ENCODE peak calls at places on chromosomes 16 and 17, in five cellular contexts. C is stimulated activated CD4-positive, alpha-beta T cell treated with anti-CD3 and anti-CD28 coated beads, Interleukin-4, amount 100 ng/mL, for 4 hours; G is BJ; H is RWPE1; U is K562. W is an unnamed sample.

GRCh38 chr17:27296427-27296979 is 2.6 kb downstream of the WSB1 start:
- DNase-seq in C (no peak), G (no peak), H (peak), U (no peak), W (no peak)

GRCh38 chr16:24999856-25000447 is 15.2 kb downstream of the ARHGAP17 start:
- DNase-seq in C (no peak), G (no peak), H (no peak), U (peak), W (no peak)

GRCh38 chr17:45895969-45896793 is 1.8 kb downstream of the MAPT start:
- DNase-seq in C (no peak), G (no peak), H (no peak), U (no peak), W (no peak)

GRCh38 chr17:67525239-67526135 is 148.4 kb downstream of the PITPNC1 start:
- DNase-seq in C (no peak), G (no peak), H (no peak), U (no peak), W (no peak)

GRCh38 chr16:71412270-71413160 is 29.3 kb downstream of the TLE7 start:
- DNase-seq in C (peak), G (no peak), H (peak), U (peak), W (peak)

GRCh38 chr16:23072084-23072599 is 77.1 kb downstream of the USP31 start:
- DNase-seq in C (no peak), G (no peak), H (peak), U (no peak), W (peak)

GRCh38 chr16:3908951-3909437 is 28.5 kb upstream of the CREBBP start:
- DNase-seq in C (no peak), G (no peak), H (no peak), U (peak), W (no peak)

GRCh38 chr16:22232277-22233049 is 26.4 kb downstream of the EEF2K start:
- DNase-seq in C (no peak), G (no peak), H (peak), U (peak), W (peak)

GRCh38 chr16:7319514-7319913 is 13.1 kb upstream of the RBFOX1 start:
- DNase-seq in C (no peak), G (no peak), H (no peak), U (no peak), W (no peak)

GRCh38 chr16:6106061-6106460 is 1008.5 kb upstream of the EEF2KMT start:
- DNase-seq in C (no peak), G (no peak), H (no peak), U (no peak), W (no peak)

GRCh38 chr16:84001726-84002125 is 33.7 kb downstream of the NECAB2 start:
- DNase-seq in C (no peak), G (no peak), H (no peak), U (no peak), W (no peak)

GRCh38 chr16:30357715-30358576 is 2.8 kb upstream of the CD2BP2 start:
- DNase-seq in C (no peak), G (no peak), H (no peak), U (no peak), W (no peak)

GRCh38 chr17:9239260-9239820 is 218.0 kb downstream of the NTN1 start:
- DNase-seq in C (no peak), G (no peak), H (no peak), U (no peak), W (no peak)

GRCh38 chr17:75722076-75722475 is 817 bp downstream of the ITGB4 start:
- DNase-seq in C (no peak), G (no peak), H (no peak), U (no peak), W (no peak)

GRCh38 chr17:72863511-72864175 is 228.8 kb downstream of the SLC39A11 start:
- DNase-seq in C (no peak), G (no peak), H (no peak), U (no peak), W (no peak)

GRCh38 chr17:720706-721539 is 6.3 kb upstream of the VPS53 start:
- DNase-seq in C (no peak), G (no peak), H (no peak), U (no peak), W (no peak)

GRCh38 chr17:73719588-73720071 is 75.4 kb upstream of the SDK2 start:
- DNase-seq in C (no peak), G (no peak), H (no peak), U (no peak), W (no peak)

GRCh38 chr17:41965694-41966375 is 760 bp upstream of the CNP start:
- DNase-seq in C (peak), G (no peak), H (peak), U (peak), W (peak)

GRCh38 chr17:57881143-57881542 is 31.3 kb upstream of the MRPS23 start:
- DNase-seq in C (no peak), G (peak), H (no peak), U (no peak), W (no peak)

GRCh38 chr16:66918803-66919568 is at the start of gene CDH16:
- DNase-seq in C (no peak), G (no peak), H (no peak), U (no peak), W (no peak)

GRCh38 chr16:56617212-56618085 is 8.1 kb upstream of the MT1E start:
- DNase-seq in C (peak), G (no peak), H (no peak), U (no peak), W (peak)

GRCh38 chr17:66779186-66779585 is 55.7 kb upstream of the CACNG5 start:
- DNase-seq in C (no peak), G (no peak), H (no peak), U (no peak), W (no peak)

GRCh38 chr17:48678141-48678971 is 44.0 kb downstream of the PRAC1 start:
- DNase-seq in C (peak), G (no peak), H (peak), U (peak), W (peak)

GRCh38 chr17:50882851-50883250 is 16.7 kb upstream of the TOB1 start:
- DNase-seq in C (no peak), G (no peak), H (peak), U (no peak), W (no peak)

GRCh38 chr16:79980650-79981521 is 380.3 kb upstream of the MAF start:
- DNase-seq in C (no peak), G (no peak), H (no peak), U (no peak), W (no peak)

GRCh38 chr17:48997827-48998556 is 807 bp downstream of the IGF2BP1 start:
- DNase-seq in C (no peak), G (no peak), H (no peak), U (peak), W (no peak)

GRCh38 chr17:58303981-58304734 is 23.4 kb upstream of the MPO start:
- DNase-seq in C (peak), G (no peak), H (peak), U (peak), W (no peak)

GRCh38 chr17:80584171-80584905 is 39.7 kb downstream of the RPTOR start:
- DNase-seq in C (no peak), G (no peak), H (no peak), U (no peak), W (no peak)

GRCh38 chr17:40598928-40599627 is 33.8 kb upstream of the CCR7 start:
- DNase-seq in C (peak), G (no peak), H (no peak), U (no peak), W (no peak)

W was measured in dermis microvascular lymphatic vessel endothelial cell.